ENCODE peak calls at places on chromosomes 3 and 15, in four cellular contexts. V, Q, C and O are unnamed samples.
A peak's percentile ranks its signal among the peaks of the same experiment; 100 is the strongest.

GRCh38 chr3:70771426-70772147 is 459.1 kb upstream of the MDFIC2 start:
- DNase-seq in C (no peak), Q (no peak), V (no peak), O (no peak)

GRCh38 chr3:58202917-58203360 is 7.8 kb downstream of the DNASE1L3 start:
- DNase-seq in Q (no peak), C (peak; percentile 64), V (no peak), O (no peak)

GRCh38 chr3:98188553-98188952 is 22.1 kb downstream of the OR5H15 start:
- DNase-seq in V (no peak), Q (no peak), C (peak; percentile 29), O (no peak)

GRCh38 chr3:106401666-106402319 is 533.0 kb upstream of the CBLB start:
- DNase-seq in C (no peak), Q (peak; percentile 20), V (no peak), O (no peak)

GRCh38 chr3:126527455-126528211 is 3.7 kb downstream of the CHST13 start:
- DNase-seq in V (no peak), C (no peak), Q (no peak), O (no peak)

GRCh38 chr3:131655076-131655685 is 152.4 kb upstream of the MRPL3 start:
- DNase-seq in C (no peak), Q (no peak), V (no peak), O (no peak)

GRCh38 chr15:70236306-70237103 is 138.8 kb upstream of the TLE3 start:
- DNase-seq in C (no peak), Q (peak; percentile 65), V (no peak), O (no peak)

GRCh38 chr3:56758539-56758981 is 43.2 kb downstream of the ARHGEF3 start:
- DNase-seq in C (peak; percentile 63), Q (peak; percentile 83), V (no peak), O (no peak)

GRCh38 chr15:44183363-44183762 is 11.7 kb downstream of the FRMD5 start:
- DNase-seq in C (no peak), Q (no peak), V (no peak), O (no peak)

GRCh38 chr3:127792664-127793292 is 29.5 kb downstream of the MGLL start:
- DNase-seq in Q (peak; percentile 87), V (peak; percentile 36), C (no peak), O (no peak)

GRCh38 chr3:136835817-136836510 is 17.0 kb downstream of the SLC35G2 start:
- DNase-seq in Q (no peak), C (no peak), V (no peak), O (no peak)

GRCh38 chr3:104564045-104564643 is 802.6 kb upstream of the ALCAM start:
- DNase-seq in V (peak; percentile 19), Q (peak; percentile 17), C (no peak), O (no peak)

GRCh38 chr3:121998030-121998580 is 23.9 kb downstream of the ILDR1 start:
- DNase-seq in V (no peak), Q (no peak), C (no peak), O (no peak)

GRCh38 chr3:42696356-42697301 is 6.0 kb downstream of the HHATL start:
- DNase-seq in C (no peak), V (no peak), Q (no peak), O (no peak)

GRCh38 chr3:111582114-111582461 is 13.1 kb downstream of the ZBED2 start:
- DNase-seq in Q (peak; percentile 68), V (no peak), C (no peak), O (no peak)

GRCh38 chr15:50238263-50238662 is 27.3 kb downstream of the HDC start:
- DNase-seq in V (no peak), Q (no peak), C (no peak), O (no peak)

GRCh38 chr15:50244959-50245624 is 20.4 kb downstream of the HDC start:
- DNase-seq in C (no peak), V (no peak), Q (no peak), O (no peak)

GRCh38 chr15:50236433-50236832 is 29.1 kb downstream of the HDC start:
- DNase-seq in Q (no peak), C (no peak), V (no peak), O (no peak)

GRCh38 chr15:50244153-50244552 is 21.4 kb downstream of the HDC start:
- DNase-seq in C (no peak), V (no peak), Q (no peak), O (no peak)

DNA sequence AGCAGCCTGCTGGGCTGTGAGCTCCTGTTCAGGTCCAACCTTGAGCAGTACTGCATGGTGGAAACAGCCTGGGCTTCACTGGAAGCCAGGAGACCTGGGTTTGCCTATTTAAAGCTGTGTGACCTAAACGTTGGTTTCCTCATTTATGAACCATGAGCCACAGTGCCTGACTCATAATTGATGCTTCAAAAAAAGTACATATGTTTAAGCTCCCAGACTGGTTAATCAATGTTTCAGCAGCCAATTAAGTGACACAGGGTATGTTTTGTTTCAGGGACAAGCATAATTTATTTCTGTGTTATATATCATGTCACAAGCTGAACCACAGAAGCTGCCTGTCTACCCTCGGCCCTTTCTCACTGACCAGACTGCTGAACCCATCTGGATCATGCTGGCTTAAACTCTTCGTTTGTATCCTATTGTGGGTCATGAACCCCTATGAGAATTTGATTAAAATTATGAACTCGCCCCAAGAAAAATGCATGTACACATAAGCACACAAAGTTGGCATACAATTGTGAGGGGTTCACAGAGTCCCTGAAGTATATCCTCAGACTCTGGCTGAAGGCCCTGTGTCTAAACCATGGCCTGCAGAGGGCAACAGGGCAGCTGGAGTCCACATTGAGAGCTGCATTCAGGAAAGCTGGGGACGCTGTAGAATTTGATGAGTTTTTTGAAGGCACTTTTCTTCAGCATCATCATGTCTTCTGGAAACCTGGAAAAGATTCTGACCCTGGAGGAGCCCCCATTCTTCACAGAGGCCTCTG is 23.7 kb downstream of the HDC start:
- DNase-seq in C (no peak), V (no peak), Q (no peak), O (no peak)
- TF ChIP-seq CTCF in C (no peak), V (no peak), Q (no peak), O (no peak)

GRCh38 chr3:52854013-52854412 is 19.2 kb upstream of the MUSTN1 start:
- DNase-seq in Q (no peak), C (no peak), V (no peak), O (no peak)

GRCh38 chr3:52849656-52850055 is 14.8 kb upstream of the MUSTN1 start:
- DNase-seq in C (no peak), V (no peak), Q (no peak), O (no peak)

GRCh38 chr3:52852419-52852818 is 17.6 kb upstream of the MUSTN1 start:
- DNase-seq in V (no peak), Q (no peak), C (no peak), O (no peak)

GRCh38 chr3:52848617-52849016 is 13.8 kb upstream of the MUSTN1 start:
- DNase-seq in Q (peak; percentile 39), V (no peak), C (no peak), O (no peak)

GRCh38 chr3:52851348-52851747 is 16.5 kb upstream of the MUSTN1 start:
- DNase-seq in Q (no peak), V (no peak), C (peak; percentile 68), O (peak; percentile 33)
- TF ChIP-seq CTCF in Q (peak; percentile 68), V (no peak), C (peak; percentile 60), O (peak; percentile 71)

GRCh38 chr15:25989327-25989726 is 126.2 kb upstream of the ATP10A start:
- DNase-seq in V (no peak), C (no peak), Q (no peak), O (peak; percentile 11)
- TF ChIP-seq CTCF in V (no peak), C (no peak), Q (no peak), O (no peak)

GRCh38 chr3:50294089-50294488 is 1.9 kb upstream of the IFRD2 start:
- DNase-seq in C (no peak), V (no peak), Q (no peak), O (no peak)

GRCh38 chr3:50290116-50290745 is 2.0 kb downstream of the IFRD2 start:
- DNase-seq in V (peak; percentile 53), Q (no peak), C (no peak), O (no peak)

GRCh38 chr3:50294492-50295403 is 2.5 kb upstream of the IFRD2 start:
- DNase-seq in V (no peak), Q (no peak), C (no peak), O (no peak)

GRCh38 chr3:50292924-50293801 is 934 bp upstream of the IFRD2 start:
- DNase-seq in V (peak; percentile 54), Q (no peak), C (no peak), O (no peak)

GRCh38 chr3:50292159-50292923 is at the start of gene IFRD2:
- DNase-seq in V (peak; percentile 95), Q (peak; percentile 85), C (peak; percentile 96), O (peak; percentile 91)
- TF ChIP-seq CTCF in V (no peak), Q (no peak), C (no peak), O (no peak)

DNA sequence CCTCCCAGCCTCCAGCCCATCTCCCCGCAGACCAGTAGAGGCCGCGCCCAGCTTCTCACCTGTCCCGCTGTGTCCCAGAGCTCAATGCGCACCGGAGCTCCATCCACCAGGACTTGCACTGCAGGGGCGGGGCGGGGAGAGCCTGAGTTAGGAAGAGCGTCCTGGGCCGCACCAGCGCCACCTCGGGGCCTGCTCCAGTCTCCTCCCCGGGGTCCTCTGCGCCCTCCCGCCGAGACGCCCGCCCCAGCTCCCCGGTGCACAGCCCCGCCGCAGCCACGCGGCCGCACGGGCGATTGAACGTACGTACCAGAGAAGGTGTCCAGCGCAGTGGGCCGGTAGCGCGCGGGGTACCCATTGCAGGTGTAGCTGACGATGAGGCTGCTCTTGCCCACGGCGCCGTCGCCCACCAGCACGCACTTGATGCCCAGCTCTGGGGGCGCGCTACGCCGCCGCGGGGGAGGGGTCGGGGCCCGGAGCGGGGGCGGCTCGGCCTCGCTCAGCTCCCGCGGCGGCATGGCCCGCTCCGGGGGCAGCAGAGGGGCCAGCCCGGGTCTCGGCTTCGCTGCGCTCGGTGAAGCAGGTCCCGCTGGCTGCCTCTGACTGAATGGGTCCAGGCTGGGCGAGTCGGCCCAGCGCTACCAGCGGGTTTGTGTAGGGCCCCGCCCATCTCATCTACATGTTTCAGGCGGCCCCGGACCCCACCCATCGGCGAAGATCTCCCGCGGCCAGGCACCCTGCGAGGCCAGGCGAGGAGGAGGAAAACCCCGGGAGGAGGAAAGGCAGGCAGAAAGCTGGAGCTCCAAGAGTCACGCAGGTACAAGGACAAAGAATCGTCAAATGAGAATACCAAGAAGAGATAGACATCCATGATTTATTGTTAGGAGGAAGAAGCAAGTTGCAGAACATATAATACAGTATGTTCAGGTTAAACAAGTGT is at the start of gene RHOV:
- DNase-seq in C (peak; percentile 84), Q (no peak), V (peak; percentile 46), O (peak; percentile 73)
- TF ChIP-seq CTCF in C (peak; percentile 40), Q (peak; percentile 25), V (no peak), O (peak; percentile 63)

DNA sequence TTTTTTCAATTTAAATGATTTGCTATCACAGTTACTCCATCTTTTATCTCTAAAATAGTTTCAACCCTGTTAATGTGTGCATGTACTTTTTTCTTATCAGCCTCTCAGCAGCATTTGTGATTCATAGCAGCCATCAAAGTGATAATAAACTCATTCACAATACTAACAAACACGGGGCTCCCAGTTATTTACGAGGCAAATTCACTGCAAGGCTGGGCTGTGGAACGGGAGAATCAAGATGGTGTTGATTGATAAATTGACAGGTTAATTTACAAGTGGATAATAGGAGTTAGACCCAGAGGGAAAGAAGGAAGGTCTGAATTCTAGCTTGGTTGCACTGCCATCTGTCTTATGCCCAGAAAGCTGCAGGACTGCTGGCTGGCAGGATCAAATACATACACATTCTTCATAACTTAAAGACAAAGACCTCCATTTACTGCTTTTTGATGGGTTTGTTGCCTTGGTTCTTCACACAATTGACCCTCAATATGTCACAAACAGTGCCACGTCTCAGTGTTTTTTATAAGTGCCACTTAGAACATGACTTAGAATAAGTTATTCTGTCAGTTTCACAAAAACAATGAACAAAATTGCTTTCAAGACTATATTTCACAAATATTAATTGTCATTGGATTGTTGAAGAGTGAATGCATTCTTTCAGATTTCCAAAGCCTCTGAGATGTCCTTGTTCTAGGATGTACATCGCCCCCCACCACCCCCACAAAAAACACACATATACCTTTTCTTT is 562.8 kb downstream of the NR2F2 start:
- DNase-seq in Q (no peak), C (peak; percentile 4), V (no peak), O (no peak)
- TF ChIP-seq CTCF in Q (no peak), C (no peak), V (peak; percentile 27), O (peak; percentile 62)

GRCh38 chr15:78552597-78552996 is 12.4 kb downstream of the PSMA4 start:
- DNase-seq in V (no peak), C (no peak), Q (no peak), O (no peak)
- TF ChIP-seq CTCF in V (no peak), C (no peak), Q (no peak), O (no peak)